ENCODE peak calls at places on chromosomes 2 and 18, in nine cellular contexts. One of them, this sample, is unnamed.

GRCh38 chr2:95079455-95079776 is 42.2 kb downstream of the MRPS5 start:
- DNase-seq in esophagus squamous epithelium: no peak
- DNase-seq in fibroblast of the aortic adventitia: no peak
- DNase-seq in foreskin fibroblast: no peak
- DNase-seq in AG09309: no peak
- DNase-seq in tibial nerve: no peak
- DNase-seq in NB4: no peak
- DNase-seq in astrocyte of the spinal cord: no peak
- DNase-seq in K562: no peak
- DNase-seq in this sample: no peak

GRCh38 chr2:188291142-188291616 is 495 bp upstream of the GULP1 start:
- DNase-seq in AG09309: no peak
- DNase-seq in esophagus squamous epithelium: no peak
- DNase-seq in fibroblast of the aortic adventitia: peak; percentile 41
- DNase-seq in NB4: no peak
- DNase-seq in tibial nerve: no peak
- DNase-seq in astrocyte of the spinal cord: peak; percentile 50
- DNase-seq in K562: no peak
- DNase-seq in foreskin fibroblast: peak; percentile 60
- DNase-seq in this sample: no peak

GRCh38 chr18:62300359-62300963 is 24.6 kb upstream of the TNFRSF11A start:
- DNase-seq in tibial nerve: no peak
- DNase-seq in esophagus squamous epithelium: no peak
- DNase-seq in fibroblast of the aortic adventitia: no peak
- DNase-seq in astrocyte of the spinal cord: no peak
- DNase-seq in foreskin fibroblast: no peak
- DNase-seq in K562: no peak
- DNase-seq in NB4: no peak
- DNase-seq in AG09309: no peak
- DNase-seq in this sample: no peak

GRCh38 chr18:55251186-55251995 is 292.1 kb upstream of the CCDC68 start:
- DNase-seq in K562: no peak
- DNase-seq in foreskin fibroblast: peak; percentile 60
- DNase-seq in NB4: no peak
- DNase-seq in tibial nerve: no peak
- DNase-seq in AG09309: peak; percentile 55
- DNase-seq in fibroblast of the aortic adventitia: peak; percentile 67
- DNase-seq in esophagus squamous epithelium: no peak
- DNase-seq in astrocyte of the spinal cord: peak; percentile 47
- DNase-seq in this sample: no peak

GRCh38 chr2:177335917-177336450 is 56.6 kb upstream of the AGPS start:
- DNase-seq in fibroblast of the aortic adventitia: peak; percentile 66
- DNase-seq in NB4: no peak
- DNase-seq in foreskin fibroblast: peak; percentile 10
- DNase-seq in K562: no peak
- DNase-seq in esophagus squamous epithelium: no peak
- DNase-seq in astrocyte of the spinal cord: no peak
- DNase-seq in tibial nerve: no peak
- DNase-seq in AG09309: no peak
- DNase-seq in this sample: no peak

GRCh38 chr2:70111752-70112591 is 24.7 kb downstream of the PCBP1 start:
- DNase-seq in esophagus squamous epithelium: no peak
- DNase-seq in AG09309: no peak
- DNase-seq in NB4: no peak
- DNase-seq in astrocyte of the spinal cord: peak; percentile 52
- DNase-seq in fibroblast of the aortic adventitia: peak; percentile 89
- DNase-seq in tibial nerve: no peak
- DNase-seq in K562: peak; percentile 45
- DNase-seq in foreskin fibroblast: peak; percentile 65
- DNase-seq in this sample: no peak

GRCh38 chr18:76098728-76099514 is 396.1 kb downstream of the ZNF516 start:
- DNase-seq in esophagus squamous epithelium: no peak
- DNase-seq in NB4: peak; percentile 7
- DNase-seq in tibial nerve: no peak
- DNase-seq in astrocyte of the spinal cord: no peak
- DNase-seq in AG09309: no peak
- DNase-seq in K562: no peak
- DNase-seq in fibroblast of the aortic adventitia: no peak
- DNase-seq in foreskin fibroblast: no peak
- DNase-seq in this sample: no peak

GRCh38 chr2:215950009-215950408 is 63.3 kb downstream of the MREG start:
- DNase-seq in esophagus squamous epithelium: no peak
- DNase-seq in AG09309: peak; percentile 28
- DNase-seq in K562: peak; percentile 25
- DNase-seq in fibroblast of the aortic adventitia: peak; percentile 65
- DNase-seq in astrocyte of the spinal cord: peak; percentile 70
- DNase-seq in NB4: peak; percentile 56
- DNase-seq in foreskin fibroblast: peak; percentile 70
- DNase-seq in tibial nerve: no peak
- DNase-seq in this sample: no peak

GRCh38 chr2:187874786-187875185 is 320.6 kb upstream of the TFPI start:
- DNase-seq in K562: no peak
- DNase-seq in NB4: no peak
- DNase-seq in esophagus squamous epithelium: no peak
- DNase-seq in tibial nerve: no peak
- DNase-seq in astrocyte of the spinal cord: no peak
- DNase-seq in AG09309: no peak
- DNase-seq in foreskin fibroblast: no peak
- DNase-seq in fibroblast of the aortic adventitia: no peak
- DNase-seq in this sample: no peak

GRCh38 chr2:44951714-44952113 is 10.2 kb downstream of the SIX3 start:
- DNase-seq in AG09309: no peak
- DNase-seq in astrocyte of the spinal cord: no peak
- DNase-seq in NB4: peak; percentile 40
- DNase-seq in esophagus squamous epithelium: no peak
- DNase-seq in K562: no peak
- DNase-seq in fibroblast of the aortic adventitia: no peak
- DNase-seq in foreskin fibroblast: no peak
- DNase-seq in tibial nerve: no peak
- DNase-seq in this sample: no peak

GRCh38 chr2:29803541-29803940 is 117.8 kb downstream of the ALK start:
- DNase-seq in NB4: no peak
- DNase-seq in esophagus squamous epithelium: no peak
- DNase-seq in astrocyte of the spinal cord: no peak
- DNase-seq in fibroblast of the aortic adventitia: no peak
- DNase-seq in foreskin fibroblast: no peak
- DNase-seq in K562: no peak
- DNase-seq in AG09309: no peak
- DNase-seq in tibial nerve: no peak
- DNase-seq in this sample: no peak

GRCh38 chr2:235860111-235860510 is 308.1 kb downstream of the GBX2 start:
- DNase-seq in foreskin fibroblast: no peak
- DNase-seq in fibroblast of the aortic adventitia: peak; percentile 21
- DNase-seq in esophagus squamous epithelium: no peak
- DNase-seq in K562: no peak
- DNase-seq in NB4: peak; percentile 41
- DNase-seq in AG09309: no peak
- DNase-seq in astrocyte of the spinal cord: peak; percentile 65
- DNase-seq in tibial nerve: no peak
- DNase-seq in this sample: no peak

GRCh38 chr2:109446531-109447131 is 167.1 kb downstream of the SEPTIN10 start:
- DNase-seq in NB4: no peak
- DNase-seq in esophagus squamous epithelium: no peak
- DNase-seq in fibroblast of the aortic adventitia: no peak
- DNase-seq in AG09309: no peak
- DNase-seq in tibial nerve: no peak
- DNase-seq in K562: no peak
- DNase-seq in foreskin fibroblast: peak; percentile 77
- DNase-seq in astrocyte of the spinal cord: no peak
- DNase-seq in this sample: no peak

GRCh38 chr2:23669413-23670244 is 257.3 kb downstream of the ATAD2B start:
- DNase-seq in foreskin fibroblast: peak; percentile 63
- DNase-seq in esophagus squamous epithelium: peak; percentile 6
- DNase-seq in NB4: no peak
- DNase-seq in fibroblast of the aortic adventitia: peak; percentile 88
- DNase-seq in astrocyte of the spinal cord: peak; percentile 22
- DNase-seq in AG09309: no peak
- DNase-seq in tibial nerve: peak; percentile 76
- DNase-seq in K562: no peak
- DNase-seq in this sample: no peak

GRCh38 chr2:105712981-105713596 is 31.6 kb upstream of the NCK2 start:
- DNase-seq in NB4: peak; percentile 15
- DNase-seq in fibroblast of the aortic adventitia: peak; percentile 59
- DNase-seq in AG09309: no peak
- DNase-seq in esophagus squamous epithelium: no peak
- DNase-seq in astrocyte of the spinal cord: peak; percentile 44
- DNase-seq in foreskin fibroblast: peak; percentile 59
- DNase-seq in K562: no peak
- DNase-seq in tibial nerve: no peak
- DNase-seq in this sample: no peak

GRCh38 chr2:150466770-150467640 is 20.5 kb downstream of the RND3 start:
- DNase-seq in NB4: no peak
- DNase-seq in foreskin fibroblast: peak; percentile 80
- DNase-seq in astrocyte of the spinal cord: peak; percentile 88
- DNase-seq in esophagus squamous epithelium: no peak
- DNase-seq in AG09309: peak; percentile 83
- DNase-seq in tibial nerve: no peak
- DNase-seq in fibroblast of the aortic adventitia: peak; percentile 92
- DNase-seq in K562: no peak
- DNase-seq in this sample: no peak

GRCh38 chr2:189441709-189442074 is 418 bp downstream of the WDR75 start:
- DNase-seq in NB4: no peak
- DNase-seq in astrocyte of the spinal cord: no peak
- DNase-seq in esophagus squamous epithelium: no peak
- DNase-seq in tibial nerve: no peak
- DNase-seq in AG09309: no peak
- DNase-seq in K562: no peak
- DNase-seq in fibroblast of the aortic adventitia: no peak
- DNase-seq in foreskin fibroblast: no peak
- DNase-seq in this sample: no peak

GRCh38 chr2:226772389-226773179 is 27.0 kb downstream of the IRS1 start:
- DNase-seq in NB4: peak; percentile 94
- DNase-seq in esophagus squamous epithelium: no peak
- DNase-seq in tibial nerve: no peak
- DNase-seq in foreskin fibroblast: no peak
- DNase-seq in K562: no peak
- DNase-seq in astrocyte of the spinal cord: peak; percentile 36
- DNase-seq in AG09309: no peak
- DNase-seq in fibroblast of the aortic adventitia: peak; percentile 42
- DNase-seq in this sample: no peak

GRCh38 chr18:63994783-63995399 is 25.0 kb downstream of the SERPINB8 start:
- DNase-seq in foreskin fibroblast: peak; percentile 70
- DNase-seq in NB4: peak; percentile 58
- DNase-seq in K562: peak; percentile 38
- DNase-seq in tibial nerve: no peak
- DNase-seq in fibroblast of the aortic adventitia: peak; percentile 77
- DNase-seq in AG09309: no peak
- DNase-seq in astrocyte of the spinal cord: peak; percentile 45
- DNase-seq in esophagus squamous epithelium: no peak
- DNase-seq in this sample: no peak

GRCh38 chr2:9187620-9188214 is 18.9 kb upstream of the ASAP2 start:
- DNase-seq in fibroblast of the aortic adventitia: peak; percentile 90
- DNase-seq in astrocyte of the spinal cord: no peak
- DNase-seq in NB4: no peak
- DNase-seq in foreskin fibroblast: peak; percentile 59
- DNase-seq in K562: no peak
- DNase-seq in tibial nerve: no peak
- DNase-seq in AG09309: no peak
- DNase-seq in esophagus squamous epithelium: no peak
- DNase-seq in this sample: no peak

GRCh38 chr18:70293166-70293565 is 4.3 kb downstream of the SOCS6 start:
- DNase-seq in astrocyte of the spinal cord: no peak
- DNase-seq in foreskin fibroblast: no peak
- DNase-seq in K562: no peak
- DNase-seq in esophagus squamous epithelium: no peak
- DNase-seq in tibial nerve: no peak
- DNase-seq in AG09309: no peak
- DNase-seq in fibroblast of the aortic adventitia: no peak
- DNase-seq in NB4: no peak
- DNase-seq in this sample: no peak

GRCh38 chr2:2229898-2230817 is 100.9 kb downstream of the MYT1L start:
- DNase-seq in astrocyte of the spinal cord: peak; percentile 3
- DNase-seq in K562: no peak
- DNase-seq in AG09309: no peak
- DNase-seq in tibial nerve: no peak
- DNase-seq in fibroblast of the aortic adventitia: no peak
- DNase-seq in NB4: peak; percentile 14
- DNase-seq in esophagus squamous epithelium: no peak
- DNase-seq in foreskin fibroblast: peak; percentile 1
- DNase-seq in this sample: no peak
- TF ChIP-seq CTCF in astrocyte of the spinal cord: no peak
- TF ChIP-seq CTCF in K562: peak; percentile 9
- TF ChIP-seq CTCF in AG09309: no peak
- TF ChIP-seq CTCF in tibial nerve: no peak
- TF ChIP-seq CTCF in fibroblast of the aortic adventitia: no peak
- TF ChIP-seq CTCF in NB4: peak; percentile 12
- TF ChIP-seq CTCF in esophagus squamous epithelium: no peak
- TF ChIP-seq CTCF in foreskin fibroblast: no peak
- TF ChIP-seq CTCF in this sample: peak; percentile 38

GRCh38 chr2:124027182-124027581 is 2.1 kb downstream of the CNTNAP5 start:
- DNase-seq in K562: peak; percentile 54
- DNase-seq in astrocyte of the spinal cord: peak; percentile 35
- DNase-seq in AG09309: no peak
- DNase-seq in tibial nerve: no peak
- DNase-seq in fibroblast of the aortic adventitia: peak; percentile 53
- DNase-seq in foreskin fibroblast: peak; percentile 41
- DNase-seq in esophagus squamous epithelium: no peak
- DNase-seq in NB4: peak; percentile 66
- DNase-seq in this sample: peak; percentile 16
- TF ChIP-seq CTCF in K562: peak; percentile 60
- TF ChIP-seq CTCF in astrocyte of the spinal cord: peak; percentile 52
- TF ChIP-seq CTCF in AG09309: peak; percentile 51
- TF ChIP-seq CTCF in tibial nerve: peak; percentile 13
- TF ChIP-seq CTCF in fibroblast of the aortic adventitia: peak; percentile 57
- TF ChIP-seq CTCF in foreskin fibroblast: peak; percentile 50
- TF ChIP-seq CTCF in esophagus squamous epithelium: peak; percentile 16
- TF ChIP-seq CTCF in NB4: peak; percentile 63
- TF ChIP-seq CTCF in this sample: peak; percentile 90

DNA sequence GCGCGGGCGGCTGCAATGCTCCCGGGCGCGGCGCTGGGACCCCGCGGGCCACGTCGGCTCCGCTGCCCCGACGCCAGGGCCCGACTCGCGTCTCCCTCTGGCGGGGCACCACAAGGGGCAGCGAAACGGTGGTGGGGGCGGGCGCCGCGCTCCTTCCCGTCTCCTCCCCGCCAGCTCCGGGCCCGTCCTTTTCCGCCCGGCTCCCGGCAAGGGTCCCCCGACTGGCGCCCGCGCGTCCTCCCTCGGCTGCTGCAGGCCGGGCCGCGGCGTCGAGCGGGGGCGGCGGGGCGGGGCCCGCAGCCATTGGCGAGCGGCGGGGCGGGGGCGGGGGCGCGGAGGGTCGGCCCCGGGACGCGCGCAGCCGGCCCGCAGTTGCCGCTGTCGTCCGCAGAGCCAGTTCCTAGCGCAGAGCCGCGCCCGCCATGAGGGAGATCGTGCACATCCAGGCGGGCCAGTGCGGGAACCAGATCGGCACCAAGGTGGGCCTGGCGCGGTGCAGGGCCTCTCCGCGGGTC is at the start of gene TUBB6:
- DNase-seq in K562: peak; percentile 93
- DNase-seq in tibial nerve: peak; percentile 37
- DNase-seq in astrocyte of the spinal cord: peak; percentile 78
- DNase-seq in esophagus squamous epithelium: no peak
- DNase-seq in foreskin fibroblast: peak; percentile 95
- DNase-seq in fibroblast of the aortic adventitia: peak; percentile 77
- DNase-seq in AG09309: no peak
- DNase-seq in NB4: peak; percentile 92
- DNase-seq in this sample: peak; percentile 45
- TF ChIP-seq CTCF in K562: no peak
- TF ChIP-seq CTCF in tibial nerve: no peak
- TF ChIP-seq CTCF in astrocyte of the spinal cord: no peak
- TF ChIP-seq CTCF in esophagus squamous epithelium: no peak
- TF ChIP-seq CTCF in foreskin fibroblast: no peak
- TF ChIP-seq CTCF in fibroblast of the aortic adventitia: peak; percentile 14
- TF ChIP-seq CTCF in AG09309: no peak
- TF ChIP-seq CTCF in NB4: no peak
- TF ChIP-seq CTCF in this sample: no peak

GRCh38 chr2:100230754-100231153 is 88.4 kb upstream of the AFF3 start:
- DNase-seq in tibial nerve: no peak
- DNase-seq in foreskin fibroblast: no peak
- DNase-seq in astrocyte of the spinal cord: peak; percentile 45
- DNase-seq in AG09309: no peak
- DNase-seq in NB4: no peak
- DNase-seq in K562: no peak
- DNase-seq in fibroblast of the aortic adventitia: no peak
- DNase-seq in esophagus squamous epithelium: no peak
- DNase-seq in this sample: no peak
- TF ChIP-seq CTCF in tibial nerve: no peak
- TF ChIP-seq CTCF in foreskin fibroblast: no peak
- TF ChIP-seq CTCF in astrocyte of the spinal cord: peak; percentile 13
- TF ChIP-seq CTCF in AG09309: no peak
- TF ChIP-seq CTCF in NB4: no peak
- TF ChIP-seq CTCF in K562: no peak
- TF ChIP-seq CTCF in fibroblast of the aortic adventitia: no peak
- TF ChIP-seq CTCF in esophagus squamous epithelium: no peak
- TF ChIP-seq CTCF in this sample: no peak

This sample was measured in D721Med.